ENCODE peak calls at places on chromosomes 5 and 9, in seven cellular contexts. P is neural progenitor cell, A is coronary artery, W is fibroblast of mammary gland, I is IMR-90, V is Peyer's patch, D is omental fat pad. O is an unnamed sample.

GRCh38 chr9:131611586-131611985 is 66.3 kb downstream of the PRRT1B start:
- DNase-seq in W (no peak), D (no peak), I (no peak), P (no peak), A (no peak), V (no peak), O (peak; percentile 20)

GRCh38 chr9:21205204-21205603 is 1.7 kb downstream of the IFNA10 start:
- DNase-seq in A (no peak), P (no peak), I (no peak), D (no peak), W (no peak), V (no peak), O (no peak)

GRCh38 chr5:61342066-61342465 is 10.0 kb downstream of the ZSWIM6 start:
- DNase-seq in I (peak; percentile 70), P (no peak), A (no peak), W (peak; percentile 96), V (no peak), D (no peak), O (peak; percentile 82)

GRCh38 chr9:105232207-105232606 is 12.2 kb upstream of the SLC44A1 start:
- DNase-seq in W (peak; percentile 73), P (no peak), V (no peak), I (no peak), A (no peak), D (no peak), O (peak; percentile 28)

GRCh38 chr9:4926239-4926638 is 58.8 kb upstream of the JAK2 start:
- DNase-seq in I (no peak), A (no peak), D (no peak), P (no peak), W (no peak), V (no peak), O (no peak)

GRCh38 chr5:178340187-178340586 is 107.6 kb upstream of the PHYKPL start:
- DNase-seq in V (no peak), A (no peak), P (no peak), I (no peak), W (no peak), D (no peak), O (no peak)

GRCh38 chr9:93577045-93577939 is 908 bp downstream of the PHF2 start:
- DNase-seq in A (peak; percentile 75), P (peak; percentile 38), V (peak; percentile 65), I (no peak), W (no peak), D (no peak), O (no peak)

GRCh38 chr9:110029422-110029814 is 178.5 kb downstream of the C9orf152 start:
- DNase-seq in A (no peak), P (no peak), D (no peak), W (peak; percentile 95), I (peak; percentile 85), V (no peak), O (peak; percentile 88)

GRCh38 chr9:98995059-98995665 is 51.5 kb downstream of the COL15A1 start:
- DNase-seq in I (no peak), P (no peak), A (peak; percentile 89), D (no peak), V (no peak), W (peak; percentile 55), O (peak; percentile 54)

GRCh38 chr5:173795601-173796000 is 92.5 kb upstream of the CPEB4 start:
- DNase-seq in W (no peak), I (no peak), P (no peak), V (no peak), A (no peak), D (no peak), O (no peak)

GRCh38 chr9:72788966-72789365 is 163.9 kb downstream of the ALDH1A1 start:
- DNase-seq in I (no peak), P (no peak), W (no peak), D (no peak), A (no peak), V (no peak), O (no peak)

GRCh38 chr9:118522093-118523028 is 818.2 kb downstream of the TLR4 start:
- DNase-seq in A (no peak), D (no peak), W (peak; percentile 62), V (no peak), P (peak; percentile 84), I (no peak), O (peak; percentile 73)

GRCh38 chr5:88518131-88519016 is 249.7 kb upstream of the TMEM161B start:
- DNase-seq in A (no peak), I (peak; percentile 41), P (no peak), W (no peak), D (no peak), V (no peak), O (no peak)

GRCh38 chr9:79254900-79255651 is 316.7 kb upstream of the TLE4 start:
- DNase-seq in W (peak; percentile 2), I (peak; percentile 70), A (no peak), D (no peak), P (peak; percentile 61), V (no peak), O (peak; percentile 33)

GRCh38 chr5:174991807-174992308 is 267.5 kb downstream of the MSX2 start:
- DNase-seq in D (no peak), W (no peak), A (no peak), V (no peak), I (no peak), P (no peak), O (no peak)

GRCh38 chr5:6712136-6712581 is 1.1 kb upstream of the TENT4A start:
- DNase-seq in W (peak; percentile 75), A (peak; percentile 87), P (peak; percentile 75), D (no peak), V (peak; percentile 80), I (peak; percentile 73), O (peak; percentile 55)
- TF ChIP-seq CTCF in W (no peak), A (no peak), P (no peak), D (no peak), V (no peak), I (no peak), O (no peak)

GRCh38 chr5:1085391-1085790 is 26.5 kb downstream of the SLC12A7 start:
- DNase-seq in D (no peak), I (no peak), A (no peak), P (no peak), W (no peak), V (no peak), O (no peak)
- TF ChIP-seq CTCF in D (no peak), I (no peak), A (no peak), P (no peak), W (no peak), V (no peak), O (no peak)

GRCh38 chr5:98775246-98775961 is 1.9 kb downstream of the RGMB start:
- DNase-seq in I (no peak), V (no peak), D (no peak), W (no peak), A (no peak), P (peak; percentile 79), O (no peak)

GRCh38 chr5:98772415-98773213 is 849 bp upstream of the RGMB start:
- DNase-seq in P (peak; percentile 92), I (no peak), D (peak; percentile 47), V (peak; percentile 86), A (no peak), W (no peak), O (peak; percentile 90)

GRCh38 chr5:98774192-98775046 is 956 bp downstream of the RGMB start:
- DNase-seq in A (peak; percentile 79), V (peak; percentile 79), D (peak; percentile 34), W (peak; percentile 50), I (peak; percentile 74), P (peak; percentile 87), O (peak; percentile 78)

GRCh38 chr5:98773214-98773463 is 324 bp upstream of the RGMB start:
- DNase-seq in V (no peak), P (no peak), W (no peak), A (no peak), I (no peak), D (no peak), O (no peak)

DNA sequence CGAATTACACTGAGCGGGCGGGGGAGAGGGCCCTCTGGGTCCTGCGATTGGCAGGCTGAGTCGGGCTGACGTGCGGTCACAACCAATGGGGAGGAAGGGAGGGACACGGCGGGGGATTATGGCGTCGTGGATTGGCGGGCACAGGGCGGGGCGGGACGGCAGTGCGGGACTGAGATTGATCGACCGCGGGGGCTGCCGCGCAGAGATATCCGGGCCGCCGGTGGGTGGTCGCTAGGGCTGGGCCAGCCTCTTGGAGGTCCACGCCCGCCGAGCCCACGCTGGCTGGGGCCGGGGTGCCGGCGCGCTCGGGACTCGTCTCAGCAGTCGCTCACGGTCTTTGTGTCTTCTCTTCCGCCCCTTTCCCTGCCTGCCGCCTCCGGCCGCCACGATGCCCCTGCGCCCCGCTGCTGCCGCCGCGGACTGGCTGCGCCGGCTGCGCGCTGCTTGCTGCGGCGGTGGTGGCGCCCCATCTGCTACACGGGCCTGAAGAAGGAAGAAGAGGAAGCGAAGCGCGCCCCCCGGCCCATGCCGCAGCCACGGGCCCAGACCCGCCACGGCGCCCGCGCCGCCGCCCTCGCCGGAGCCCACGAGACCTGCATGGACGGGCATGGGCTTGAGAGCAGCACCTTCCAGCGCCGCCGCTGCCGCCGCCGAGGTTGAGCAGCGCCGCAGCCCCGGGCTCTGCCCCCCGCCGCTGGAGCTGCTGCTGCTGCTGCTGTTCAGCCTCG is at the start of gene RGMB:
- DNase-seq in V (peak; percentile 98), W (peak; percentile 99), A (peak; percentile 99), D (peak; percentile 84), I (peak; percentile 99), P (peak; percentile 99), O (peak; percentile 98)
- TF ChIP-seq CTCF in V (no peak), W (no peak), A (no peak), D (no peak), I (no peak), P (peak; percentile 16), O (no peak)

DNA sequence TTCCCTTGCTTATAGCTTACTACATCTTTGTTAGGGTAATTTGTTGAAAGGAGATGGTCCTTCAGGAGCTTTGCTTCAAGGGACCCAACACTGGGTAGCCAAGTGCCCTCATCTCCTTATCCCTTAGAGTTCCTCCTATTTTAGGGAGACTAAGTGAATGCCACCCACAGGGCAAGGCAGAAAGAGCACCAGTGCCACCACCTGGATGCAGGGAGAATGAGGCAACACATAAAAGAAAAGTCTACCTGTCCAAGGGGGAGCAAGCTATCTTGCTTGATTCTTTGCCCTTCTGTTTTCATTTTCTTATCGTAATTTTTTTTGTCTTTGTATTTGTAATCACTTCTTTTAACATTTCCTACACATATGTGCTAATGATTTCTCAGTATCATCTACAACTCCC is 205.5 kb downstream of the NPR3 start:
- DNase-seq in P (peak; percentile 50), V (no peak), W (peak; percentile 44), A (no peak), D (no peak), I (peak; percentile 52), O (peak; percentile 66)
- TF ChIP-seq CTCF in P (peak; percentile 62), V (no peak), W (peak; percentile 65), A (peak; percentile 21), D (no peak), I (peak; percentile 68), O (peak; percentile 64)

GRCh38 chr5:77087484-77088291 is 603 bp upstream of the ZBED3 start:
- DNase-seq in P (peak; percentile 4), A (no peak), D (no peak), W (no peak), V (no peak), I (peak; percentile 5), O (no peak)

GRCh38 chr5:77083088-77083487 is 4.0 kb downstream of the ZBED3 start:
- DNase-seq in I (no peak), A (no peak), P (no peak), D (no peak), V (no peak), W (no peak), O (no peak)

GRCh38 chr5:77080905-77081304 is 6.2 kb downstream of the ZBED3 start:
- DNase-seq in W (no peak), I (no peak), D (no peak), A (no peak), P (no peak), V (no peak), O (no peak)

GRCh38 chr5:77082280-77082679 is 4.8 kb downstream of the ZBED3 start:
- DNase-seq in V (no peak), I (no peak), D (no peak), W (no peak), A (no peak), P (no peak), O (no peak)

GRCh38 chr5:77086611-77087483 is at the start of gene ZBED3:
- DNase-seq in I (peak; percentile 74), A (peak; percentile 83), W (peak; percentile 85), V (peak; percentile 81), D (peak; percentile 27), P (peak; percentile 91), O (peak; percentile 86)
- TF ChIP-seq CTCF in I (no peak), A (no peak), W (peak; percentile 9), V (no peak), D (no peak), P (peak; percentile 52), O (no peak)